ENCODE peak calls at places on chromosome 7, in four cellular contexts. C is type B pancreatic cell, Q is coronary artery, Z is A673. L is an unnamed sample.

GRCh38 chr7:101547916-101548599 is 81.0 kb downstream of the MYL10 start:
- DNase-seq in C (no peak), Q (no peak), Z (no peak), L (peak)

GRCh38 chr7:149874644-149875028 is 867 bp downstream of the ATP6V0E2 start:
- DNase-seq in C (no peak), Q (no peak), Z (no peak), L (no peak)

GRCh38 chr7:43590862-43591550 is 8.1 kb downstream of the STK17A start:
- DNase-seq in C (no peak), Q (no peak), Z (no peak), L (no peak)

GRCh38 chr7:29189743-29190201 is 4.8 kb upstream of the CHN2 start:
- DNase-seq in C (peak), Q (no peak), Z (peak), L (peak)

GRCh38 chr7:40475681-40475982 is 340.8 kb downstream of the SUGCT start:
- DNase-seq in C (no peak), Q (no peak), Z (no peak), L (no peak)

GRCh38 chr7:142539901-142540300 is 209.4 kb upstream of the PRSS1 start:
- DNase-seq in C (no peak), Q (no peak), Z (no peak), L (no peak)

GRCh38 chr7:86282014-86282682 is 361.6 kb upstream of the GRM3 start:
- DNase-seq in C (no peak), Q (no peak), Z (no peak), L (peak)

GRCh38 chr7:47044620-47045019 is 537.3 kb downstream of the TNS3 start:
- DNase-seq in C (no peak), Q (no peak), Z (no peak), L (no peak)

GRCh38 chr7:13262929-13263530 is 575.6 kb downstream of the ARL4A start:
- DNase-seq in C (no peak), Q (no peak), Z (peak), L (peak)

GRCh38 chr7:7565746-7566650 is 686 bp upstream of the MIOS start:
- DNase-seq in C (no peak), Q (no peak), Z (no peak), L (peak)

GRCh38 chr7:116330961-116331360 is 120.6 kb downstream of the TES start:
- DNase-seq in C (no peak), Q (no peak), Z (peak), L (no peak)

GRCh38 chr7:155785536-155785935 is 26.7 kb downstream of the SHH start:
- DNase-seq in C (no peak), Q (no peak), Z (no peak), L (no peak)

GRCh38 chr7:80916770-80917681 is 1.8 kb downstream of the SEMA3C start:
- DNase-seq in C (no peak), Q (no peak), Z (peak), L (no peak)

GRCh38 chr7:150463461-150463860 is 13.0 kb downstream of the GIMAP8 start:
- DNase-seq in C (no peak), Q (no peak), Z (no peak), L (no peak)

GRCh38 chr7:25779002-25779546 is 372.9 kb upstream of the NFE2L3 start:
- DNase-seq in C (no peak), Q (no peak), Z (no peak), L (no peak)

GRCh38 chr7:2114052-2114451 is 118.7 kb downstream of the MAD1L1 start:
- DNase-seq in C (no peak), Q (no peak), Z (no peak), L (no peak)

L was measured in D341Med.